ENCODE peak calls at places on chromosomes 6 and 20, in five cellular contexts. One of them, this sample, is unnamed. For H3K9me3, the result is how much of the 10 kb centered on the place peaks cover.

GRCh38 chr6:26033132-26033941 is 53.9 kb upstream of the HFE start:
- DNase-seq in H9: peak
- DNase-seq in pancreas: peak
- DNase-seq in adrenal gland: peak
- DNase-seq in left ventricle myocardium inferior: peak
- DNase-seq in this sample: peak

GRCh38 chr20:49344975-49345374 is 67.1 kb upstream of the ZNFX1 start:
- DNase-seq in H9: no peak
- DNase-seq in pancreas: no peak
- DNase-seq in adrenal gland: peak
- DNase-seq in left ventricle myocardium inferior: peak
- DNase-seq in this sample: peak

GRCh38 chr6:135451617-135452190 is 45.8 kb downstream of the AHI1 start:
- DNase-seq in H9: no peak
- DNase-seq in pancreas: no peak
- DNase-seq in adrenal gland: no peak
- DNase-seq in left ventricle myocardium inferior: no peak
- DNase-seq in this sample: peak

GRCh38 chr6:13971303-13971702 is 46.6 kb downstream of the RNF182 start:
- DNase-seq in H9: no peak
- DNase-seq in pancreas: no peak
- DNase-seq in adrenal gland: no peak
- DNase-seq in left ventricle myocardium inferior: no peak
- DNase-seq in this sample: no peak

GRCh38 chr6:44052419-44053011 is 74.7 kb downstream of the MRPL14 start:
- DNase-seq in H9: peak
- DNase-seq in pancreas: no peak
- DNase-seq in adrenal gland: peak
- DNase-seq in left ventricle myocardium inferior: no peak
- DNase-seq in this sample: peak

GRCh38 chr6:125533710-125534397 is 215.6 kb upstream of the HEY2 start:
- DNase-seq in H9: peak
- DNase-seq in pancreas: no peak
- DNase-seq in adrenal gland: no peak
- DNase-seq in left ventricle myocardium inferior: no peak
- DNase-seq in this sample: no peak

GRCh38 chr6:2245954-2246863 is 804 bp upstream of the GMDS start:
- DNase-seq in H9: peak
- DNase-seq in pancreas: peak
- DNase-seq in adrenal gland: peak
- DNase-seq in left ventricle myocardium inferior: peak
- DNase-seq in this sample: peak

GRCh38 chr6:145028144-145028818 is 707.0 kb downstream of the EPM2A start:
- DNase-seq in H9: no peak
- DNase-seq in pancreas: no peak
- DNase-seq in adrenal gland: no peak
- DNase-seq in left ventricle myocardium inferior: no peak
- DNase-seq in this sample: peak

GRCh38 chr6:43060034-43060754 is 763 bp downstream of the KLC4 start:
- DNase-seq in H9: no peak
- DNase-seq in pancreas: peak
- DNase-seq in adrenal gland: no peak
- DNase-seq in left ventricle myocardium inferior: no peak
- DNase-seq in this sample: peak

GRCh38 chr6:148653138-148653776 is 93.6 kb upstream of the UST start:
- DNase-seq in H9: no peak
- DNase-seq in pancreas: no peak
- DNase-seq in adrenal gland: no peak
- DNase-seq in left ventricle myocardium inferior: no peak
- DNase-seq in this sample: no peak

GRCh38 chr20:32560989-32561830 is 23.9 kb downstream of the NOL4L start:
- DNase-seq in H9: no peak
- DNase-seq in pancreas: no peak
- DNase-seq in adrenal gland: no peak
- DNase-seq in left ventricle myocardium inferior: no peak
- DNase-seq in this sample: peak

GRCh38 chr20:36010081-36010480 is 41.7 kb downstream of the CNBD2 start:
- DNase-seq in H9: no peak
- DNase-seq in pancreas: no peak
- DNase-seq in adrenal gland: no peak
- DNase-seq in left ventricle myocardium inferior: no peak
- DNase-seq in this sample: no peak

GRCh38 chr6:116969211-116969863 is 92.3 kb downstream of the RFX6 start:
- DNase-seq in H9: no peak
- DNase-seq in pancreas: peak
- DNase-seq in adrenal gland: peak
- DNase-seq in left ventricle myocardium inferior: no peak
- DNase-seq in this sample: peak

GRCh38 chr6:2111162-2111677 is 134.2 kb downstream of the GMDS start:
- DNase-seq in H9: no peak
- DNase-seq in pancreas: no peak
- DNase-seq in adrenal gland: no peak
- DNase-seq in left ventricle myocardium inferior: no peak
- DNase-seq in this sample: peak

GRCh38 chr6:36066817-36067216 is 39.2 kb downstream of the MAPK14 start:
- DNase-seq in H9: no peak
- DNase-seq in pancreas: no peak
- DNase-seq in adrenal gland: no peak
- DNase-seq in left ventricle myocardium inferior: no peak
- DNase-seq in this sample: no peak

GRCh38 chr6:89353702-89354392 is 1.3 kb upstream of the UBE2J1 start:
- DNase-seq in H9: no peak
- DNase-seq in pancreas: no peak
- DNase-seq in adrenal gland: no peak
- DNase-seq in left ventricle myocardium inferior: no peak
- DNase-seq in this sample: no peak

GRCh38 chr6:149846321-149846720 is 17.8 kb downstream of the LRP11 start:
- DNase-seq in H9: no peak
- DNase-seq in pancreas: no peak
- DNase-seq in adrenal gland: peak
- DNase-seq in left ventricle myocardium inferior: no peak
- DNase-seq in this sample: peak

GRCh38 chr6:162620067-162620466 is 107.5 kb downstream of the PRKN start:
- DNase-seq in H9: no peak
- DNase-seq in pancreas: no peak
- DNase-seq in adrenal gland: no peak
- DNase-seq in left ventricle myocardium inferior: no peak
- DNase-seq in this sample: no peak

GRCh38 chr6:168216139-168216538 is 103.4 kb downstream of the DACT2 start:
- DNase-seq in H9: peak
- DNase-seq in pancreas: no peak
- DNase-seq in adrenal gland: no peak
- DNase-seq in left ventricle myocardium inferior: no peak
- DNase-seq in this sample: no peak

GRCh38 chr6:168217880-168218537 is 101.6 kb downstream of the DACT2 start:
- DNase-seq in H9: no peak
- DNase-seq in pancreas: no peak
- DNase-seq in adrenal gland: no peak
- DNase-seq in left ventricle myocardium inferior: no peak
- DNase-seq in this sample: no peak

GRCh38 chr6:168217216-168217879 is 102.2 kb downstream of the DACT2 start:
- DNase-seq in H9: peak
- DNase-seq in pancreas: no peak
- DNase-seq in adrenal gland: no peak
- DNase-seq in left ventricle myocardium inferior: no peak
- DNase-seq in this sample: no peak

GRCh38 chr6:168215121-168215808 is 104.3 kb downstream of the DACT2 start:
- DNase-seq in H9: no peak
- DNase-seq in pancreas: no peak
- DNase-seq in adrenal gland: no peak
- DNase-seq in left ventricle myocardium inferior: no peak
- DNase-seq in this sample: no peak

GRCh38 chr6:168216741-168217140 is 102.8 kb downstream of the DACT2 start:
- DNase-seq in H9: no peak
- DNase-seq in pancreas: no peak
- DNase-seq in adrenal gland: no peak
- DNase-seq in left ventricle myocardium inferior: no peak
- DNase-seq in this sample: no peak
- H3K9me3 ChIP-seq in H9: under half
- H3K9me3 ChIP-seq in pancreas: under half
- H3K9me3 ChIP-seq in adrenal gland: under half
- H3K9me3 ChIP-seq in left ventricle myocardium inferior: under half
- H3K9me3 ChIP-seq in this sample: under half

DNA sequence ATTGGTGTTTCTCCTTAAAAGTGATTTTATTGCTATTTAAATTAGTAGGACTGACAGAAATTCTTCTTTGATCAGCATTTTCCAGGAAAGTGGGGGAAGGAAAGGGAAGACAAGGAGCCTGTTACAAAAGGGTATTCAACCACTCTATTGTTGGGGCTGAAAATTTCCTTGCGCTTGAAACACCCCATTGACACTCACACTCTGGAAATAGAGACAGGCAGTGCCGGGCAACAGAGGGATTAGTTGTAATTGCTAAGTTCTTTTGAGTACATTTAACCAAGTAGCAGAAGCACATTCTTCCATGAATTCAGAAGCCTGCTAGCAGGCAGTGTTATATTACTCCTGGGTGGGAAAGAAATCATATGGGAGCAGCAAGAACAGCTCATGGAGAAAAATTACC is 745.5 kb downstream of the C6orf118 start:
- DNase-seq in H9: no peak
- DNase-seq in pancreas: no peak
- DNase-seq in adrenal gland: no peak
- DNase-seq in left ventricle myocardium inferior: no peak
- DNase-seq in this sample: no peak
- H3K9me3 ChIP-seq in H9: under half
- H3K9me3 ChIP-seq in pancreas: under half
- H3K9me3 ChIP-seq in adrenal gland: under half
- H3K9me3 ChIP-seq in left ventricle myocardium inferior: under half
- H3K9me3 ChIP-seq in this sample: under half

DNA sequence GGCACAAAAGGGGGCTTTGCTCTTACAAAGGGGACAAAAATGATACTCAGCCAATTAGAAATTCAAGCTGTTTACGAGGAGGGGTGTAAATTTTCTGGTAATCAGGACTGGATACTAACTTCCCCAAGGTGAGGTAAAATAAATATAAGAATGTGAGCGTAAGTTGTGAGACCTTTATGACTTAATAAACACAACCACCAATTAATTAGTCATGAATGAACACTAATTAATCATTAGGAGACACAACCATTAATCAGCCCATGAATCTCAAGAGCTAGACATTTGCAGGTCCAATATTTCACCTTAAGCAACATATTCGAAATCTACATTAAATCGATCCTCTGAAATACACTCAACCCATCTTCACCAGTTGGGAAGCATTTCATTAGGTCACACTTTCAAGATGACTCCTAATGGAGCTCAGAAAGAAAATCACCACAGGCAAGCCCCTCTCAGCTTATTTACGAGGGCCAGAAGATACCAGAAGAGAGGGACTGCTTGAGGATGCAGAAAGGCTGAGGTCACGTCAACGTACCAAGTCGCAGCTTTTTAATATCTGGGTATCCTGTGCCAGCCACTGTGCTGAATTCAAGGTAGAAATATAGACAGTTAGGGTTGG is 2.7 kb downstream of the ADTRP start:
- DNase-seq in H9: no peak
- DNase-seq in pancreas: no peak
- DNase-seq in adrenal gland: no peak
- DNase-seq in left ventricle myocardium inferior: no peak
- DNase-seq in this sample: no peak
- H3K9me3 ChIP-seq in H9: under half
- H3K9me3 ChIP-seq in pancreas: under half
- H3K9me3 ChIP-seq in adrenal gland: under half
- H3K9me3 ChIP-seq in left ventricle myocardium inferior: under half
- H3K9me3 ChIP-seq in this sample: under half

GRCh38 chr6:168535711-168536110 is 94.7 kb downstream of the SMOC2 start:
- DNase-seq in H9: no peak
- DNase-seq in pancreas: no peak
- DNase-seq in adrenal gland: no peak
- DNase-seq in left ventricle myocardium inferior: no peak
- DNase-seq in this sample: no peak

GRCh38 chr6:168537485-168537884 is 96.5 kb downstream of the SMOC2 start:
- DNase-seq in H9: no peak
- DNase-seq in pancreas: no peak
- DNase-seq in adrenal gland: no peak
- DNase-seq in left ventricle myocardium inferior: no peak
- DNase-seq in this sample: no peak

GRCh38 chr6:168538892-168539811 is 98.2 kb downstream of the SMOC2 start:
- DNase-seq in H9: no peak
- DNase-seq in pancreas: no peak
- DNase-seq in adrenal gland: no peak
- DNase-seq in left ventricle myocardium inferior: no peak
- DNase-seq in this sample: no peak

GRCh38 chr6:168536196-168536595 is 95.2 kb downstream of the SMOC2 start:
- DNase-seq in H9: no peak
- DNase-seq in pancreas: no peak
- DNase-seq in adrenal gland: no peak
- DNase-seq in left ventricle myocardium inferior: no peak
- DNase-seq in this sample: no peak

DNA sequence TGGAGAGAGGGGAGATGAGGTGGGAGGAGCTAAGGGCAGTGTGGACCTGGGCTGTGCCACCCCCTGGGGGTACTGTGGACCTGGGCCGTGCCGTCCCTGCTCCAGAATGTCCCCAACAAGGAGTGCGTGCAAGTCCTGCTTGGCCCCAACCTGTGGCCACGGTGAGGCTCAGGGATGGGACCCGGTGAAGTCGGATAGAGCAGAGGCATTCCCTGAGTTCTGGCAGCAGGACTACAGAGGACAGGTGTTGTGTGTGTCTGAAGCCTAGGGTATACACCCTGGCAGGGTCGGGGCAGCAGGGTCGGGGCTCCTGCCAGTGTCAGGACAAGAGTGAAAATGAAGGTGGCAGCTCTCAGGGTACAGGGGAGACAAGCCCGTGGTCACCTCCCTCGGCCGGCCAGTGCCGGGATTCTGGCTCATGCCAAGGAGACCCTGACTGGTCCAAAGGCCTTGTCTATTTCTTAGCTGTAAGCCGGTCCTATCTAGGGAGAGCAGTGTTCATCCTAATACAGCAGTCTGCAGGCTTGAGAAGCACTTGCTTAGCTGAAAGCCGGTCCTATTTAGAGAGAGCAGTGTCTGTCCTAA is 95.8 kb downstream of the SMOC2 start:
- DNase-seq in H9: no peak
- DNase-seq in pancreas: no peak
- DNase-seq in adrenal gland: no peak
- DNase-seq in left ventricle myocardium inferior: no peak
- DNase-seq in this sample: no peak
- H3K9me3 ChIP-seq in H9: under half
- H3K9me3 ChIP-seq in pancreas: under half
- H3K9me3 ChIP-seq in adrenal gland: under half
- H3K9me3 ChIP-seq in left ventricle myocardium inferior: under half
- H3K9me3 ChIP-seq in this sample: under half

GRCh38 chr20:39070484-39071231 is 108.5 kb downstream of the DHX35 start:
- DNase-seq in H9: no peak
- DNase-seq in pancreas: no peak
- DNase-seq in adrenal gland: peak
- DNase-seq in left ventricle myocardium inferior: no peak
- DNase-seq in this sample: peak
- H3K9me3 ChIP-seq in H9: under half
- H3K9me3 ChIP-seq in pancreas: under half
- H3K9me3 ChIP-seq in adrenal gland: under half
- H3K9me3 ChIP-seq in left ventricle myocardium inferior: under half
- H3K9me3 ChIP-seq in this sample: under half

GRCh38 chr6:15227827-15228318 is 18.0 kb upstream of the JARID2 start:
- DNase-seq in H9: no peak
- DNase-seq in pancreas: no peak
- DNase-seq in adrenal gland: no peak
- DNase-seq in left ventricle myocardium inferior: no peak
- DNase-seq in this sample: no peak
- H3K9me3 ChIP-seq in H9: under half
- H3K9me3 ChIP-seq in pancreas: under half
- H3K9me3 ChIP-seq in adrenal gland: under half
- H3K9me3 ChIP-seq in left ventricle myocardium inferior: under half
- H3K9me3 ChIP-seq in this sample: under half

This sample was measured in adipocyte.